ENCODE peak calls at places on chromosomes 1 and 21, in eight cellular contexts. One of them, this sample, is unnamed. For H3K4me1, the result is how much of the 10 kb centered on the place peaks cover.

GRCh38 chr21:34886554-34887385 is 162.3 kb downstream of the RUNX1 start:
- DNase-seq in SJCRH30: peak
- DNase-seq in pancreas: peak
- DNase-seq in GM23248: peak
- DNase-seq in CD4-positive, CD25-positive, alpha-beta regulatory T cell: no peak
- DNase-seq in heart right ventricle: peak
- DNase-seq in CD8-positive, alpha-beta T cell: no peak
- DNase-seq in CD8-positive, alpha-beta memory T cell: no peak
- DNase-seq in this sample: peak

GRCh38 chr1:180386740-180387367 is 115.5 kb downstream of the ACBD6 start:
- DNase-seq in SJCRH30: no peak
- DNase-seq in pancreas: no peak
- DNase-seq in GM23248: no peak
- DNase-seq in CD4-positive, CD25-positive, alpha-beta regulatory T cell: no peak
- DNase-seq in heart right ventricle: no peak
- DNase-seq in CD8-positive, alpha-beta T cell: no peak
- DNase-seq in CD8-positive, alpha-beta memory T cell: no peak
- DNase-seq in this sample: no peak

GRCh38 chr21:36100971-36101641 is 31.3 kb downstream of the CBR1 start:
- DNase-seq in SJCRH30: no peak
- DNase-seq in pancreas: no peak
- DNase-seq in GM23248: no peak
- DNase-seq in CD4-positive, CD25-positive, alpha-beta regulatory T cell: no peak
- DNase-seq in heart right ventricle: no peak
- DNase-seq in CD8-positive, alpha-beta T cell: no peak
- DNase-seq in CD8-positive, alpha-beta memory T cell: no peak
- DNase-seq in this sample: no peak

GRCh38 chr1:196399713-196400112 is 208.5 kb downstream of the KCNT2 start:
- DNase-seq in SJCRH30: no peak
- DNase-seq in pancreas: no peak
- DNase-seq in GM23248: peak
- DNase-seq in CD4-positive, CD25-positive, alpha-beta regulatory T cell: no peak
- DNase-seq in heart right ventricle: no peak
- DNase-seq in CD8-positive, alpha-beta T cell: no peak
- DNase-seq in CD8-positive, alpha-beta memory T cell: no peak
- DNase-seq in this sample: no peak

GRCh38 chr1:66283583-66284041 is 250.3 kb upstream of the SGIP1 start:
- DNase-seq in SJCRH30: no peak
- DNase-seq in pancreas: no peak
- DNase-seq in GM23248: peak
- DNase-seq in CD4-positive, CD25-positive, alpha-beta regulatory T cell: no peak
- DNase-seq in heart right ventricle: no peak
- DNase-seq in CD8-positive, alpha-beta T cell: no peak
- DNase-seq in CD8-positive, alpha-beta memory T cell: no peak
- DNase-seq in this sample: no peak

GRCh38 chr1:145958734-145959133 is 917 bp upstream of the LIX1L start:
- DNase-seq in SJCRH30: no peak
- DNase-seq in pancreas: no peak
- DNase-seq in GM23248: no peak
- DNase-seq in CD4-positive, CD25-positive, alpha-beta regulatory T cell: no peak
- DNase-seq in heart right ventricle: no peak
- DNase-seq in CD8-positive, alpha-beta T cell: no peak
- DNase-seq in CD8-positive, alpha-beta memory T cell: no peak
- DNase-seq in this sample: no peak

GRCh38 chr1:28640766-28641165 is 2.1 kb downstream of the TAF12 start:
- DNase-seq in SJCRH30: no peak
- DNase-seq in pancreas: no peak
- DNase-seq in GM23248: peak
- DNase-seq in CD4-positive, CD25-positive, alpha-beta regulatory T cell: peak
- DNase-seq in heart right ventricle: no peak
- DNase-seq in CD8-positive, alpha-beta T cell: no peak
- DNase-seq in CD8-positive, alpha-beta memory T cell: peak
- DNase-seq in this sample: no peak

GRCh38 chr21:32371913-32372314 is 20.9 kb downstream of the URB1 start:
- DNase-seq in SJCRH30: no peak
- DNase-seq in pancreas: no peak
- DNase-seq in GM23248: peak
- DNase-seq in CD4-positive, CD25-positive, alpha-beta regulatory T cell: no peak
- DNase-seq in heart right ventricle: peak
- DNase-seq in CD8-positive, alpha-beta T cell: no peak
- DNase-seq in CD8-positive, alpha-beta memory T cell: no peak
- DNase-seq in this sample: no peak

GRCh38 chr1:54922921-54923421 is 36.0 kb upstream of the DHCR24 start:
- DNase-seq in SJCRH30: no peak
- DNase-seq in pancreas: peak
- DNase-seq in GM23248: peak
- DNase-seq in CD4-positive, CD25-positive, alpha-beta regulatory T cell: no peak
- DNase-seq in heart right ventricle: peak
- DNase-seq in CD8-positive, alpha-beta T cell: no peak
- DNase-seq in CD8-positive, alpha-beta memory T cell: no peak
- DNase-seq in this sample: no peak

GRCh38 chr1:175632667-175633066 is 110.7 kb downstream of the TNR start:
- DNase-seq in SJCRH30: no peak
- DNase-seq in pancreas: no peak
- DNase-seq in GM23248: no peak
- DNase-seq in CD4-positive, CD25-positive, alpha-beta regulatory T cell: no peak
- DNase-seq in heart right ventricle: no peak
- DNase-seq in CD8-positive, alpha-beta T cell: no peak
- DNase-seq in CD8-positive, alpha-beta memory T cell: no peak
- DNase-seq in this sample: no peak

GRCh38 chr1:163864207-163864606 is 542.5 kb downstream of the NUF2 start:
- DNase-seq in SJCRH30: no peak
- DNase-seq in pancreas: no peak
- DNase-seq in GM23248: no peak
- DNase-seq in CD4-positive, CD25-positive, alpha-beta regulatory T cell: no peak
- DNase-seq in heart right ventricle: peak
- DNase-seq in CD8-positive, alpha-beta T cell: no peak
- DNase-seq in CD8-positive, alpha-beta memory T cell: no peak
- DNase-seq in this sample: no peak

GRCh38 chr21:44947930-44948331 is 8.1 kb downstream of the SLX9 start:
- DNase-seq in SJCRH30: no peak
- DNase-seq in pancreas: no peak
- DNase-seq in GM23248: no peak
- DNase-seq in CD4-positive, CD25-positive, alpha-beta regulatory T cell: no peak
- DNase-seq in heart right ventricle: no peak
- DNase-seq in CD8-positive, alpha-beta T cell: no peak
- DNase-seq in CD8-positive, alpha-beta memory T cell: no peak
- DNase-seq in this sample: peak
- H3K4me1 ChIP-seq in SJCRH30: under half
- H3K4me1 ChIP-seq in pancreas: under half
- H3K4me1 ChIP-seq in GM23248: under half
- H3K4me1 ChIP-seq in CD4-positive, CD25-positive, alpha-beta regulatory T cell: under half
- H3K4me1 ChIP-seq in heart right ventricle: under half
- H3K4me1 ChIP-seq in CD8-positive, alpha-beta T cell: under half
- H3K4me1 ChIP-seq in CD8-positive, alpha-beta memory T cell: under half
- H3K4me1 ChIP-seq in this sample: under half

GRCh38 chr1:156900019-156900718 is 6.7 kb downstream of the PEAR1 start:
- DNase-seq in SJCRH30: no peak
- DNase-seq in pancreas: no peak
- DNase-seq in GM23248: peak
- DNase-seq in CD4-positive, CD25-positive, alpha-beta regulatory T cell: no peak
- DNase-seq in heart right ventricle: no peak
- DNase-seq in CD8-positive, alpha-beta T cell: no peak
- DNase-seq in CD8-positive, alpha-beta memory T cell: no peak
- DNase-seq in this sample: no peak
- H3K27ac ChIP-seq in SJCRH30: no peak
- H3K27ac ChIP-seq in pancreas: no peak
- H3K27ac ChIP-seq in GM23248: no peak
- H3K27ac ChIP-seq in CD4-positive, CD25-positive, alpha-beta regulatory T cell: no peak
- H3K27ac ChIP-seq in heart right ventricle: peak
- H3K27ac ChIP-seq in CD8-positive, alpha-beta T cell: no peak
- H3K27ac ChIP-seq in CD8-positive, alpha-beta memory T cell: no peak
- H3K27ac ChIP-seq in this sample: no peak

GRCh38 chr1:161706116-161706482 is 930 bp upstream of the FCRLA start:
- DNase-seq in SJCRH30: no peak
- DNase-seq in pancreas: no peak
- DNase-seq in GM23248: peak
- DNase-seq in CD4-positive, CD25-positive, alpha-beta regulatory T cell: no peak
- DNase-seq in heart right ventricle: no peak
- DNase-seq in CD8-positive, alpha-beta T cell: no peak
- DNase-seq in CD8-positive, alpha-beta memory T cell: no peak
- DNase-seq in this sample: no peak

GRCh38 chr1:161706483-161707347 is at the start of gene FCRLA:
- DNase-seq in SJCRH30: peak
- DNase-seq in pancreas: no peak
- DNase-seq in GM23248: peak
- DNase-seq in CD4-positive, CD25-positive, alpha-beta regulatory T cell: no peak
- DNase-seq in heart right ventricle: peak
- DNase-seq in CD8-positive, alpha-beta T cell: no peak
- DNase-seq in CD8-positive, alpha-beta memory T cell: no peak
- DNase-seq in this sample: no peak

GRCh38 chr1:161709373-161709772 is 2.3 kb downstream of the FCRLA start:
- DNase-seq in SJCRH30: no peak
- DNase-seq in pancreas: no peak
- DNase-seq in GM23248: no peak
- DNase-seq in CD4-positive, CD25-positive, alpha-beta regulatory T cell: no peak
- DNase-seq in heart right ventricle: no peak
- DNase-seq in CD8-positive, alpha-beta T cell: no peak
- DNase-seq in CD8-positive, alpha-beta memory T cell: no peak
- DNase-seq in this sample: no peak

GRCh38 chr1:161705537-161705936 is 1.5 kb upstream of the FCRLA start:
- DNase-seq in SJCRH30: no peak
- DNase-seq in pancreas: no peak
- DNase-seq in GM23248: peak
- DNase-seq in CD4-positive, CD25-positive, alpha-beta regulatory T cell: no peak
- DNase-seq in heart right ventricle: no peak
- DNase-seq in CD8-positive, alpha-beta T cell: no peak
- DNase-seq in CD8-positive, alpha-beta memory T cell: no peak
- DNase-seq in this sample: no peak

GRCh38 chr1:161707503-161707902 is 474 bp downstream of the FCRLA start:
- DNase-seq in SJCRH30: peak
- DNase-seq in pancreas: no peak
- DNase-seq in GM23248: no peak
- DNase-seq in CD4-positive, CD25-positive, alpha-beta regulatory T cell: no peak
- DNase-seq in heart right ventricle: no peak
- DNase-seq in CD8-positive, alpha-beta T cell: no peak
- DNase-seq in CD8-positive, alpha-beta memory T cell: no peak
- DNase-seq in this sample: no peak
- H3K4me1 ChIP-seq in SJCRH30: under half
- H3K4me1 ChIP-seq in pancreas: under half
- H3K4me1 ChIP-seq in GM23248: under half
- H3K4me1 ChIP-seq in CD4-positive, CD25-positive, alpha-beta regulatory T cell: under half
- H3K4me1 ChIP-seq in heart right ventricle: under half
- H3K4me1 ChIP-seq in CD8-positive, alpha-beta T cell: under half
- H3K4me1 ChIP-seq in CD8-positive, alpha-beta memory T cell: under half
- H3K4me1 ChIP-seq in this sample: under half

GRCh38 chr1:221187174-221187573 is 307.9 kb downstream of the HLX start:
- DNase-seq in SJCRH30: no peak
- DNase-seq in pancreas: no peak
- DNase-seq in GM23248: no peak
- DNase-seq in CD4-positive, CD25-positive, alpha-beta regulatory T cell: no peak
- DNase-seq in heart right ventricle: no peak
- DNase-seq in CD8-positive, alpha-beta T cell: no peak
- DNase-seq in CD8-positive, alpha-beta memory T cell: no peak
- DNase-seq in this sample: no peak
- H3K27ac ChIP-seq in SJCRH30: no peak
- H3K27ac ChIP-seq in pancreas: no peak
- H3K27ac ChIP-seq in GM23248: no peak
- H3K27ac ChIP-seq in CD4-positive, CD25-positive, alpha-beta regulatory T cell: no peak
- H3K27ac ChIP-seq in heart right ventricle: no peak
- H3K27ac ChIP-seq in CD8-positive, alpha-beta T cell: no peak
- H3K27ac ChIP-seq in CD8-positive, alpha-beta memory T cell: no peak
- H3K27ac ChIP-seq in this sample: no peak

This sample was measured in aorta.